ENCODE peak calls at places on chromosomes 7 and 10, in five cellular contexts. One of them, this sample, is unnamed.

GRCh38 chr10:49179699-49180511 is 8.3 kb downstream of the TMEM273 start:
- DNase-seq in ELF-1: no peak
- DNase-seq in fibroblast of the conjunctiva: no peak
- DNase-seq in NCI-H524: no peak
- DNase-seq in activated CD8-positive, alpha-beta memory T cell treated with anti-CD3 and anti-CD28 coated beads for 48 hours: no peak
- DNase-seq in this sample: no peak

GRCh38 chr10:124743188-124744046 is 761 bp downstream of the FAM53B start:
- DNase-seq in ELF-1: peak; percentile 57
- DNase-seq in fibroblast of the conjunctiva: no peak
- DNase-seq in NCI-H524: no peak
- DNase-seq in activated CD8-positive, alpha-beta memory T cell treated with anti-CD3 and anti-CD28 coated beads for 48 hours: no peak
- DNase-seq in this sample: no peak

GRCh38 chr10:110356628-110357245 is 52.0 kb upstream of the SMNDC1 start:
- DNase-seq in ELF-1: no peak
- DNase-seq in fibroblast of the conjunctiva: no peak
- DNase-seq in NCI-H524: no peak
- DNase-seq in activated CD8-positive, alpha-beta memory T cell treated with anti-CD3 and anti-CD28 coated beads for 48 hours: no peak
- DNase-seq in this sample: peak; percentile 31

GRCh38 chr10:3076138-3076537 is 8.8 kb downstream of the PFKP start:
- DNase-seq in ELF-1: no peak
- DNase-seq in fibroblast of the conjunctiva: no peak
- DNase-seq in NCI-H524: no peak
- DNase-seq in activated CD8-positive, alpha-beta memory T cell treated with anti-CD3 and anti-CD28 coated beads for 48 hours: no peak
- DNase-seq in this sample: no peak

GRCh38 chr7:123749537-123749857 is 694 bp upstream of the WASL start:
- DNase-seq in ELF-1: no peak
- DNase-seq in fibroblast of the conjunctiva: peak; percentile 45
- DNase-seq in NCI-H524: peak; percentile 80
- DNase-seq in activated CD8-positive, alpha-beta memory T cell treated with anti-CD3 and anti-CD28 coated beads for 48 hours: no peak
- DNase-seq in this sample: peak; percentile 66

GRCh38 chr10:29319205-29319781 is 30.4 kb downstream of the LYZL1 start:
- DNase-seq in ELF-1: no peak
- DNase-seq in fibroblast of the conjunctiva: no peak
- DNase-seq in NCI-H524: no peak
- DNase-seq in activated CD8-positive, alpha-beta memory T cell treated with anti-CD3 and anti-CD28 coated beads for 48 hours: no peak
- DNase-seq in this sample: no peak

GRCh38 chr10:49435225-49435624 is 39.3 kb upstream of the DRGX start:
- DNase-seq in ELF-1: no peak
- DNase-seq in fibroblast of the conjunctiva: no peak
- DNase-seq in NCI-H524: no peak
- DNase-seq in activated CD8-positive, alpha-beta memory T cell treated with anti-CD3 and anti-CD28 coated beads for 48 hours: no peak
- DNase-seq in this sample: no peak

GRCh38 chr7:151251328-151251925 is 2.9 kb upstream of the SMARCD3 start:
- DNase-seq in ELF-1: no peak
- DNase-seq in fibroblast of the conjunctiva: no peak
- DNase-seq in NCI-H524: peak; percentile 67
- DNase-seq in activated CD8-positive, alpha-beta memory T cell treated with anti-CD3 and anti-CD28 coated beads for 48 hours: no peak
- DNase-seq in this sample: no peak

GRCh38 chr10:129328531-129328930 is 138.5 kb upstream of the MGMT start:
- DNase-seq in ELF-1: no peak
- DNase-seq in fibroblast of the conjunctiva: no peak
- DNase-seq in NCI-H524: no peak
- DNase-seq in activated CD8-positive, alpha-beta memory T cell treated with anti-CD3 and anti-CD28 coated beads for 48 hours: no peak
- DNase-seq in this sample: no peak

GRCh38 chr7:70669859-70670258 is 462.1 kb upstream of the GALNT17 start:
- DNase-seq in ELF-1: no peak
- DNase-seq in fibroblast of the conjunctiva: no peak
- DNase-seq in NCI-H524: no peak
- DNase-seq in activated CD8-positive, alpha-beta memory T cell treated with anti-CD3 and anti-CD28 coated beads for 48 hours: no peak
- DNase-seq in this sample: peak; percentile 47

GRCh38 chr10:19915816-19916215 is 99.6 kb downstream of the PLXDC2 start:
- DNase-seq in ELF-1: no peak
- DNase-seq in fibroblast of the conjunctiva: no peak
- DNase-seq in NCI-H524: no peak
- DNase-seq in activated CD8-positive, alpha-beta memory T cell treated with anti-CD3 and anti-CD28 coated beads for 48 hours: no peak
- DNase-seq in this sample: peak; percentile 64

GRCh38 chr10:127740596-127740995 is 3.6 kb downstream of the FOXI2 start:
- DNase-seq in ELF-1: peak; percentile 29
- DNase-seq in fibroblast of the conjunctiva: no peak
- DNase-seq in NCI-H524: peak; percentile 5
- DNase-seq in activated CD8-positive, alpha-beta memory T cell treated with anti-CD3 and anti-CD28 coated beads for 48 hours: no peak
- DNase-seq in this sample: no peak